ENCODE peak calls at places on chromosomes 7 and 10, in five cellular contexts. N is K562, E is GM12892, I is HepG2, M is SK-N-SH. A is an unnamed sample.

GRCh38 chr10:118101501-118101900 is 54.8 kb upstream of the RAB11FIP2 start:
- DNase-seq in I (no peak), M (no peak), E (no peak), N (no peak), A (no peak)

GRCh38 chr7:42876182-42877068 is 35.4 kb downstream of the C7orf25 start:
- DNase-seq in M (peak), E (no peak), N (peak), I (peak), A (peak)

GRCh38 chr7:45972629-45973312 is 51.7 kb upstream of the IGFBP3 start:
- DNase-seq in N (no peak), E (no peak), M (no peak), I (peak), A (no peak)

GRCh38 chr7:587769-588168 is 68.1 kb upstream of the PDGFA start:
- DNase-seq in I (no peak), M (no peak), E (no peak), N (no peak), A (no peak)

GRCh38 chr7:55538538-55538937 is 33.8 kb downstream of the VOPP1 start:
- DNase-seq in I (no peak), E (no peak), M (no peak), N (no peak), A (no peak)

GRCh38 chr7:68642727-68643126 is 955.5 kb upstream of the AUTS2 start:
- DNase-seq in N (no peak), E (no peak), M (no peak), I (no peak), A (no peak)

GRCh38 chr7:151243411-151244155 is 4.9 kb downstream of the SMARCD3 start:
- DNase-seq in M (no peak), N (no peak), E (no peak), I (no peak), A (peak)

GRCh38 chr7:69953319-69954067 is 355.2 kb downstream of the AUTS2 start:
- DNase-seq in M (no peak), E (no peak), N (no peak), I (no peak), A (no peak)

GRCh38 chr10:126593968-126594701 is 76.4 kb downstream of the C10orf90 start:
- DNase-seq in N (no peak), E (no peak), M (no peak), I (no peak), A (no peak)

GRCh38 chr7:121797283-121798037 is 75.5 kb upstream of the PTPRZ1 start:
- DNase-seq in N (no peak), I (no peak), E (no peak), M (no peak), A (no peak)

GRCh38 chr7:56483153-56483552 is 366.9 kb upstream of the NUPR2 start:
- DNase-seq in M (peak), N (peak), I (no peak), E (no peak), A (no peak)

GRCh38 chr10:77428776-77429395 is 208.7 kb downstream of the KCNMA1 start:
- DNase-seq in I (peak), M (no peak), E (no peak), N (peak), A (no peak)

GRCh38 chr7:27139335-27140107 is 4.0 kb downstream of the HOXA5 start:
- DNase-seq in N (no peak), I (no peak), E (no peak), M (peak), A (no peak)

GRCh38 chr10:2282194-2282593 is 544.9 kb upstream of the ADARB2 start:
- DNase-seq in E (no peak), M (no peak), N (no peak), I (no peak), A (no peak)

GRCh38 chr10:133381041-133381440 is 2.0 kb downstream of the PAOX start:
- DNase-seq in I (no peak), N (no peak), E (no peak), M (no peak), A (no peak)

GRCh38 chr7:118478236-118478635 is 253.7 kb downstream of the ANKRD7 start:
- DNase-seq in N (no peak), M (no peak), E (no peak), I (no peak), A (no peak)

GRCh38 chr10:71621783-71622526 is 97.6 kb downstream of the C10orf105 start:
- DNase-seq in N (peak), E (no peak), I (peak), M (no peak), A (no peak)

GRCh38 chr7:66912195-66912594 is 8.8 kb upstream of the TMEM248 start:
- DNase-seq in N (no peak), I (peak), M (no peak), E (no peak), A (no peak)

GRCh38 chr10:119237722-119238436 is 30.5 kb downstream of the GRK5 start:
- DNase-seq in I (no peak), N (no peak), M (no peak), E (no peak), A (no peak)

GRCh38 chr7:13829914-13830603 is 159.4 kb downstream of the ETV1 start:
- DNase-seq in I (no peak), M (no peak), E (no peak), N (no peak), A (no peak)

GRCh38 chr10:110842305-110842952 is 29.3 kb upstream of the PDCD4 start:
- DNase-seq in N (no peak), M (no peak), E (no peak), I (no peak), A (no peak)

GRCh38 chr10:70773965-70774809 is 11.0 kb downstream of the TBATA start:
- DNase-seq in N (no peak), I (no peak), E (no peak), M (peak), A (no peak)

GRCh38 chr7:6589151-6589828 is 531 bp upstream of the INTS15 start:
- DNase-seq in N (no peak), M (no peak), I (no peak), E (no peak), A (no peak)

GRCh38 chr10:5078781-5079180 is 15.4 kb upstream of the AKR1C3 start:
- DNase-seq in N (peak), M (no peak), E (no peak), I (no peak), A (no peak)

GRCh38 chr7:15433154-15433553 is 128.7 kb downstream of the AGMO start:
- DNase-seq in I (no peak), N (no peak), M (no peak), E (no peak), A (no peak)
- TF ChIP-seq TAF1 in I (no peak), N (no peak), M (no peak), E (no peak), A (no peak)

GRCh38 chr7:22361320-22361719 is 4.4 kb upstream of the RAPGEF5 start:
- DNase-seq in E (no peak), M (no peak), N (no peak), I (no peak), A (no peak)
- TF ChIP-seq TAF1 in E (no peak), M (no peak), N (no peak), I (no peak), A (no peak)

GRCh38 chr7:129798616-129799349 is 154.0 kb downstream of the UBE2H start:
- DNase-seq in I (no peak), N (no peak), M (no peak), E (no peak), A (no peak)

GRCh38 chr7:129800901-129801300 is 151.9 kb downstream of the UBE2H start:
- DNase-seq in M (no peak), N (no peak), I (no peak), E (no peak), A (no peak)

GRCh38 chr7:129799350-129799955 is 153.3 kb downstream of the UBE2H start:
- DNase-seq in I (no peak), E (no peak), N (no peak), M (peak), A (no peak)

GRCh38 chr7:129796186-129796775 is 156.5 kb downstream of the UBE2H start:
- DNase-seq in N (no peak), M (no peak), I (no peak), E (no peak), A (no peak)

DNA sequence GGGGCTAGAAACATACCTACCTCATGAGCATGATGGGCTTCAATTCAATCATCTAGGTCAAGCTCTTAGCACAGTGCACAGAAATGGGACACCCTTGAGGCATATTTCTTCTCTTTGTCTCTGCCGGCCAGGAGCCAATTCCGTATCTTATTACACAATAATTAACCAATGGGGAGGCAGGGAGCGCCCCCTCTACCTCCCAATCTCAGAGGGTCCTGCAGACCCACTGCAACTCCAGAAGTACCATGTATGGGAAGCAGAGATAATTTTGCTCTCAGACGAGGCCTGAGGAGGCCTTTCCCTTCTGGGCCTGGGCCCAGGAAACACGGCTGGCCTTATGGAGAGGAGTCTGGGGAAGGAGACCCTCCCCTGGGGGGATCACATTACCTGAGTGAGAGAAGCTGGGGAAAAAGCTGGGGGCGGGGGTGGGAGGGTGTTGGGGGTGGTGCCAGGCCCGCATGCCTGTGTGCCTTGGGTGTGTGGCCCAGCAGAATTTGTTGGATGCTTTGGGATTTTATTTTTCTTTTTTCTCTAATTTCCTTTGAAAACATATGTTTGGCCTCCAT is 155.5 kb downstream of the UBE2H start:
- DNase-seq in E (no peak), N (no peak), I (no peak), M (peak), A (no peak)
- TF ChIP-seq TAF1 in E (no peak), N (no peak), I (no peak), M (no peak), A (no peak)

DNA sequence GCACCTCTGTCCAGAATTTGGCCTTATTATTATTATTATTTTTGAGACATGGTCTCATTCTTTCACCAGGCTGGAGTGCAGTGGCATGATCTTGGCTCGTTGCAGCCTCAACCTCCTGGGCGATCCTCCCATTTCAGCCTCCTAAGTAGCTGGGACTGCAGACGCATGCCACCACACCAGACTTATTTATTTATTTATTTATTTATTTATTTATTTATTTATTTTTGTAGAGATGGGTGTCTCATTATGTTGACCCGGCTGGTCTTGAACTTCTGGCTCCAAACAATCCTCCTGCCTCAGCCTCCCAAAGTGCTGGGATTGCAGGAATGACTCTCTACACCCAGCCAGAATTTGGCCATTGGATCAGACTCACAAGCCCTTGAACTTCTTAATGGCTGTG is 6.4 kb downstream of the BLNK start:
- DNase-seq in N (no peak), M (no peak), I (no peak), E (no peak), A (no peak)
- TF ChIP-seq TAF1 in N (no peak), M (no peak), I (no peak), E (no peak), A (no peak)